ENCODE peak calls at places on chromosomes 7 and 10, in eight cellular contexts. G, M, O, R, W, U, T and N are unnamed samples.

GRCh38 chr10:52261362-52261761 is 52.7 kb upstream of the DKK1 start:
- DNase-seq in G (no peak), M (no peak), O (peak), R (no peak), W (no peak), U (no peak), T (no peak), N (no peak)

GRCh38 chr7:149067869-149068268 is 22.6 kb downstream of the ZNF786 start:
- DNase-seq in G (no peak), M (no peak), O (no peak), R (no peak), W (no peak), U (no peak), T (peak), N (no peak)

GRCh38 chr7:100576384-100576993 is 2.8 kb upstream of the SAP25 start:
- DNase-seq in G (no peak), M (no peak), O (no peak), R (no peak), W (no peak), U (no peak), T (no peak), N (no peak)

GRCh38 chr10:80596391-80597257 is 58.9 kb downstream of the SH2D4B start:
- DNase-seq in G (peak), M (no peak), O (peak), R (peak), W (peak), U (no peak), T (peak), N (peak)

GRCh38 chr10:95793401-95794045 is 37.6 kb downstream of the ENTPD1 start:
- DNase-seq in G (no peak), M (no peak), O (no peak), R (peak), W (no peak), U (no peak), T (no peak), N (no peak)

GRCh38 chr7:51175992-51176388 is 140.6 kb downstream of the COBL start:
- DNase-seq in G (no peak), M (no peak), O (no peak), R (no peak), W (no peak), U (no peak), T (no peak), N (no peak)

GRCh38 chr10:110176626-110177025 is 30.8 kb upstream of the MXI1 start:
- DNase-seq in G (no peak), M (no peak), O (no peak), R (no peak), W (no peak), U (no peak), T (no peak), N (no peak)

GRCh38 chr10:113319450-113319849 is 233.4 kb upstream of the HABP2 start:
- DNase-seq in G (no peak), M (no peak), O (no peak), R (no peak), W (no peak), U (no peak), T (no peak), N (no peak)

GRCh38 chr7:156903232-156903909 is 10.4 kb upstream of the LMBR1 start:
- DNase-seq in G (peak), M (no peak), O (peak), R (no peak), W (no peak), U (no peak), T (no peak), N (no peak)

GRCh38 chr10:70925377-70926214 is 37.2 kb upstream of the PCBD1 start:
- DNase-seq in G (peak), M (peak), O (no peak), R (peak), W (peak), U (peak), T (peak), N (peak)

GRCh38 chr7:159031750-159032149 is 112.9 kb downstream of the VIPR2 start:
- DNase-seq in G (no peak), M (no peak), O (no peak), R (no peak), W (no peak), U (no peak), T (no peak), N (no peak)

GRCh38 chr10:101451589-101452190 is 97.7 kb downstream of the BTRC start:
- DNase-seq in G (no peak), M (no peak), O (no peak), R (no peak), W (no peak), U (no peak), T (peak), N (no peak)

GRCh38 chr7:140261522-140261921 is 84.7 kb upstream of the KDM7A start:
- DNase-seq in G (no peak), M (no peak), O (no peak), R (no peak), W (no peak), U (no peak), T (peak), N (no peak)

GRCh38 chr7:84294907-84295455 is 100.4 kb upstream of the SEMA3A start:
- DNase-seq in G (no peak), M (no peak), O (no peak), R (no peak), W (no peak), U (no peak), T (no peak), N (no peak)

GRCh38 chr10:121865554-121865953 is 62.3 kb downstream of the ATE1 start:
- DNase-seq in G (no peak), M (no peak), O (no peak), R (no peak), W (no peak), U (no peak), T (no peak), N (no peak)

GRCh38 chr10:14844948-14845347 is 6.8 kb downstream of the HSPA14 start:
- DNase-seq in G (no peak), M (no peak), O (no peak), R (no peak), W (no peak), U (no peak), T (no peak), N (no peak)

GRCh38 chr10:129870042-129870757 is 93.9 kb downstream of the EBF3 start:
- DNase-seq in G (no peak), M (no peak), O (no peak), R (no peak), W (no peak), U (no peak), T (peak), N (no peak)

GRCh38 chr7:126589068-126589684 is 663.6 kb downstream of the GRM8 start:
- DNase-seq in G (no peak), M (no peak), O (peak), R (no peak), W (no peak), U (no peak), T (no peak), N (no peak)

GRCh38 chr7:17256375-17256774 is 42.1 kb upstream of the AHR start:
- DNase-seq in G (no peak), M (no peak), O (no peak), R (no peak), W (no peak), U (no peak), T (no peak), N (no peak)

GRCh38 chr10:3400368-3400767 is 227.8 kb upstream of the PITRM1 start:
- DNase-seq in G (no peak), M (no peak), O (no peak), R (no peak), W (no peak), U (no peak), T (no peak), N (no peak)

GRCh38 chr10:97500297-97500575 is 1.5 kb downstream of the UBTD1 start:
- DNase-seq in G (no peak), M (no peak), O (no peak), R (no peak), W (no peak), U (no peak), T (no peak), N (no peak)

GRCh38 chr10:97498841-97499560 is at the start of gene UBTD1:
- DNase-seq in G (peak), M (no peak), O (peak), R (peak), W (peak), U (no peak), T (peak), N (no peak)

GRCh38 chr10:97499561-97500296 is 1.0 kb downstream of the UBTD1 start:
- DNase-seq in G (peak), M (no peak), O (peak), R (peak), W (no peak), U (peak), T (no peak), N (no peak)

GRCh38 chr10:97497572-97498075 is 598 bp downstream of the MMS19 start:
- DNase-seq in G (peak), M (peak), O (peak), R (peak), W (peak), U (peak), T (peak), N (peak)

GRCh38 chr10:97498076-97498840 is at the start of gene MMS19:
- DNase-seq in G (peak), M (peak), O (peak), R (peak), W (peak), U (peak), T (peak), N (peak)
- TF ChIP-seq CTCF in G (peak), M (no peak), O (no peak), R (no peak), W (no peak), U (no peak), T (no peak), N (no peak)

GRCh38 chr10:91412688-91413087 is 2.5 kb downstream of the HECTD2 start:
- DNase-seq in G (no peak), M (no peak), O (no peak), R (no peak), W (no peak), U (no peak), T (no peak), N (no peak)

GRCh38 chr10:91406322-91406721 is 3.8 kb upstream of the HECTD2 start:
- DNase-seq in G (no peak), M (no peak), O (no peak), R (no peak), W (no peak), U (no peak), T (no peak), N (no peak)

GRCh38 chr10:91410638-91411367 is 659 bp downstream of the HECTD2 start:
- DNase-seq in G (no peak), M (peak), O (no peak), R (no peak), W (no peak), U (peak), T (no peak), N (peak)

GRCh38 chr10:91409069-91409868 is 875 bp upstream of the HECTD2 start:
- DNase-seq in G (peak), M (peak), O (peak), R (peak), W (peak), U (peak), T (peak), N (peak)

DNA sequence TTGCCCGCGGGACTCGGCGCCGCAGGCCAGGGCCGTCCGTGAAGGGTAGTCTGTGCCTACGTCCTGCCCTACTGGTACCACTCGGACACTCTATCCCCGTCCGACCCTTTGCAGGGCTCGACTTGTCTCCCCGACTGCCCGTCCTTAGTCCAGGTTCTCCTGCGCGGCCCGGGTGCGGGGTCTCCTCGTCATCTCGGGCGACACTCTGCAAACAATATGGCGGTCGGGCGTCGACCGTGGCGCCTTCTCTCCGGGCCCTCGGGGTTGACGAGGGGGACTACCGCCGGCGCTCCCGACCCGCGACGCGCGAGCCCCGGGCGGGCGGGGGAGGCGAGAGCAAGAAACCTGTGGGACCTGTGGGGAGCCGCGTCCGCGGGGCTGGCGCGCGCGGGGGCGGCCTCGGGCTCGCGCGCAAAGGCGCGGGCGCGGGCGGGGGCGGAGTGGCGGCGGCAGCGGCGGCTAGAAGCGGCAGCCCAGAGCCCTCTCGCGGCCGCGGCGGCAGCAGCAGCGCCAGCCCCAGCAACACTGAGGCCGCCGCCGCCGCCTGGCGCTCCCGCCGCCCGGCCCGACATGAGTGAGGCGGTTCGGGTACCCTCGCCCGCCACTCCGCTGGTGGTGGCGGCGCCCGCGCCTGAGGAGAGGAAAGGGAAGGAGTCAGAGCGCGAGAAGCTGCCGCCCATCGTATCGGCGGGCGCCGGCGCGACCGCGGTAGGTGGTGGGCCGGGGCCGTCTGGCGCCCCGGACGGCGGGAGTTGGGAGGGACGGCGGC is at the start of gene HECTD2:
- DNase-seq in G (peak), M (peak), O (peak), R (peak), W (peak), U (peak), T (peak), N (peak)
- TF ChIP-seq CTCF in G (peak), M (peak), O (no peak), R (peak), W (no peak), U (no peak), T (peak), N (peak)

DNA sequence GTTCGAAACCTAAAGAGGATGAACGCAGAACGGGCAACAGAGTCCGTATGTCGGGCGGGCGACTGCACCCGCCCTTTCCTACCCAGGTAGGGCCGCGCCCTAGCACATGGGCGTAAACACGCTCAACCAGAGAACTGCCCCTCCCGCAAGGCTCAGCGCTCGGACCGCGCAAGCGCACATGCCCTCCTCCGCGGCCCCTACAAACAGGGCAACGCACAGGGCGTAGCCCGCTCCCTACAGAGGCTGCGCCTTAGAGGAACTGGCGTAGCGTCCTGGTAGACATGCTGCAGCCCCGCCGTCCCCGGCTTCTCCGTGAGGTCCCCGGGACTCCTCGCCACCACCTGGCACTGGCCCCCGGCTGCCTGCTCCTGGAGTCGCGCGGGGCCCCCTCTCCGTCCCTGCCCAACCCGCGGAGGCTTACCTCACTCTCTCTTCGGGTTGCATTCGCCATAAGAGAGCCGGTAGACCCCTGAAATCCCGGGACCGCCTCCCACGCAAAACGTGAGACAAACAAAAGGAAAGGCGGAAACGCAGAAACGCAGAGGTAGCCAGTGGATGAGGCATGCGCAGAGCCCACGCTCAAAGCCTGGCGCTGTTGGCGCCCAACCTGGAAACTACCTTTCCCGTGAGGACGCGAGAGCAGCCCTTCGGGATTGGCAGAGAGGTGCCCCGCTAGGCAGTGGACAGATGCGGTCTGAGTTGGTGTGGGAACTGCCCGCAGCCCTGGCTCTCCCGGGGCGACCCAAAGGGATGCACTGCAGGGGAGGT is at the start of gene ZNF33B:
- DNase-seq in G (peak), M (peak), O (peak), R (peak), W (peak), U (peak), T (peak), N (peak)
- TF ChIP-seq CTCF in G (no peak), M (no peak), O (no peak), R (no peak), W (no peak), U (no peak), T (no peak), N (no peak)

DNA sequence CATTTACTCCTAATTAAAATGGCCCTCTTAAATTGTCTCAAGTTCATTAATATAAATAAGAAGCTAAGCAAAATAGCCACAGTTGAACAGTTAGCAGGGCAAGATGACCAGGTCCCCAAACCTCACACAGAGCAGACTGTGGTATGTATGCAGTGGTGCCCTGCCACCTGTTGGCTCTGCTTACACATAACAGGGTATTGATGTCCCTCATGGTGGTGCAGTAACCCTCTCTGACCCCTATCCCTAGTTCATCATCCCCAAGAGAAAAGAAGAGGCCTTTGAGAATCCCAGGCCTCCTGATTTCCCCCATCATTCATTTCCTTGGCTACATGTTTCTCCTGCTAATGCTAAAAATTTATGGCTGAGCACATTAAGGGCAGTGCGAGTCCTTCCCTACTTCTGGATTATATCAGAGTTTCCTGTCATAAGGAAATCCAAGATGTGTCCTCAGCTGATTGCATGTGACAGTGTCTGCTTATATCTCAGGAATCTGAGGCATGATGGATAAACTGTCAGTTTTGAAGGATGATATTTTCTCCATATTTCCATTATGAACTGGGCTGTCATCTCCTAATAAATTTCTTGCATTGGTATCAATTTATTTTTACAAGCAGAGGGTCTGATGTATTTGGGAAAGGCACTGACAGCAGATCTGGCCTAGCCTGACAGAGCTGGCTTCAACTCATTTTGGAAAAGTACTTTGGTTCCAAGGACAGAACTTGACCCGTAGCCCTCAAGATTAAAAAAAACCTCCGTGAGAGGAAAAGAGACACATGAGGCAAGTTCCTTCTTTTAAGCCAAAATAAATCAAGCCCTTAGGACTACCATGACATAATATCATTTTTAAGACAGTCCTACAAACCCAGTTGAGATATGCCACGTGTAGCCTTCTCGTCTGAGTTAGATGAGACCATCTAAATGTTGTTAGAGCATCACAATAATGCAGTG is 880.6 kb downstream of the LRMDA start:
- DNase-seq in G (peak), M (peak), O (peak), R (no peak), W (peak), U (no peak), T (peak), N (peak)
- TF ChIP-seq CTCF in G (peak), M (peak), O (peak), R (peak), W (peak), U (no peak), T (peak), N (no peak)

GRCh38 chr10:43384252-43385221 is 13.1 kb downstream of the FXYD4 start:
- DNase-seq in G (no peak), M (no peak), O (no peak), R (no peak), W (no peak), U (no peak), T (no peak), N (no peak)
- TF ChIP-seq CTCF in G (no peak), M (no peak), O (no peak), R (no peak), W (no peak), U (no peak), T (no peak), N (no peak)

GRCh38 chr10:13827418-13827817 is 240.7 kb downstream of the PRPF18 start:
- DNase-seq in G (no peak), M (no peak), O (no peak), R (no peak), W (no peak), U (no peak), T (no peak), N (no peak)
- TF ChIP-seq CTCF in G (no peak), M (no peak), O (no peak), R (no peak), W (no peak), U (no peak), T (no peak), N (no peak)

DNA sequence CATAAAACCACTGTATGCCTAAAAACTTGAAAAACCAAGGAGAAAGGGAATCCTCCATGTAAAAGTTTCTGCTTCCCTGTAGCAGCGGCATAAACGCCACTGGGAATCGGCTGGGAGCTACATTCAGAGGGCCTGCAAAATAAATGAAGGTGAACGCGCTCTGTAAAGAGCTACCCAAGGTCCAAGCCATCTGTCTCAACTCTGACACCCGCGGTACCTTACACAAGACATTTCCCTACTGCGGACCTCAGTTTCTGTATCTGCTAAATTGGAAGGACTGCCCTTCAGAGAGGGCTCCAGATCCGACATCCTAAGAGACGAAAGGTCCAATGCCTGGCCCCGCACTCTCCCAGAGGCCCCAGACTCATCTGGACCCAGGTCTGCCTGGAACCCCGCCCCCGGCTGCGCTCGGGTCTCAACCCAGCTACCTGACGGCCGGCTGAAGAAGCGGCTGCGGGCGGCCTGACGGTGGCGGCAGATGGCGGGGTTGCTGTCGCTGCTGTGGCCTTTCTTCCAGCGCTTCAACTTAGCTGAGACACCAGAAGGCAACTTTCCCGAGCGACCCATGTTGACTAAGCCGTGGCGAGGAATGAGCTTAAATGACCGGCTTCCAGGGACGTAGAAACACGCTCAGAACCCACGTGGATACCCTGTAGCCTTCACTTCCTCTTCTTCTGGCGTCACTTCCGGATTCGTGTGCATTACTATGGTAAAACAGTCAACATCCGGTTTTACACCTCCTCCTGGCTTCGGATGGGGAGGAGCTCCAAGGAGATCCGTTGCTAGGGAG is at the start of gene RRP12:
- DNase-seq in G (peak), M (peak), O (peak), R (peak), W (peak), U (peak), T (peak), N (peak)
- TF ChIP-seq CTCF in G (no peak), M (no peak), O (no peak), R (peak), W (no peak), U (no peak), T (no peak), N (no peak)